ENCODE peak calls at places on chromosomes 16 and 17, in five cellular contexts. K is fibroblast of pulmonary artery, I is RPMI7951, P is KG1, C is SK-MEL-5. H is an unnamed sample.

GRCh38 chr17:78377858-78378224 is 608 bp upstream of the PGS1 start:
- DNase-seq in K (no peak), I (no peak), P (no peak), C (no peak), H (no peak)

GRCh38 chr17:30405161-30405560 is 26.4 kb downstream of the CPD start:
- DNase-seq in K (no peak), I (no peak), P (no peak), C (no peak), H (no peak)

GRCh38 chr16:66127459-66128362 is 238.8 kb upstream of the CDH5 start:
- DNase-seq in K (peak; percentile 69), I (no peak), P (no peak), C (no peak), H (no peak)

GRCh38 chr17:82400830-82401229 is 17.3 kb upstream of the HEXD start:
- DNase-seq in K (no peak), I (no peak), P (peak; percentile 73), C (no peak), H (no peak)

GRCh38 chr16:31134091-31134571 is 1.4 kb downstream of the PRSS8 start:
- DNase-seq in K (no peak), I (no peak), P (no peak), C (peak; percentile 26), H (peak; percentile 47)

GRCh38 chr16:89598199-89598598 is 15.2 kb upstream of the DPEP1 start:
- DNase-seq in K (peak; percentile 39), I (peak; percentile 41), P (no peak), C (no peak), H (no peak)

GRCh38 chr16:84618428-84619102 is 687 bp upstream of the COTL1 start:
- DNase-seq in K (peak; percentile 92), I (peak; percentile 97), P (no peak), C (peak; percentile 95), H (peak; percentile 61)

GRCh38 chr17:76570457-76570856 is 15.2 kb downstream of the ST6GALNAC2 start:
- DNase-seq in K (no peak), I (no peak), P (no peak), C (no peak), H (no peak)

GRCh38 chr16:67786491-67786890 is 19.9 kb downstream of the RANBP10 start:
- DNase-seq in K (no peak), I (no peak), P (no peak), C (no peak), H (no peak)

GRCh38 chr17:67759355-67760171 is 41.8 kb downstream of the NOL11 start:
- DNase-seq in K (peak; percentile 63), I (no peak), P (no peak), C (no peak), H (no peak)

GRCh38 chr16:265002-265529 is 10.7 kb downstream of the RGS11 start:
- DNase-seq in K (no peak), I (no peak), P (no peak), C (no peak), H (no peak)

GRCh38 chr17:15096511-15096910 is 168.6 kb downstream of the PMP22 start:
- DNase-seq in K (no peak), I (no peak), P (no peak), C (no peak), H (no peak)

GRCh38 chr16:20707461-20707860 is 10.0 kb upstream of the ACSM1 start:
- DNase-seq in K (no peak), I (no peak), P (no peak), C (no peak), H (no peak)

H was measured in foreskin melanocyte.